ENCODE peak calls at places on chromosomes 2 and 18, in nine cellular contexts. D, L, U, F, W, C, X, R and A are unnamed samples.

GRCh38 chr18:47606526-47606925 is 323.9 kb downstream of the SMAD2 start:
- DNase-seq in D (no peak), L (no peak), U (no peak), F (no peak), W (no peak), C (no peak), X (no peak), R (no peak), A (no peak)

GRCh38 chr2:72793798-72794447 is 31.9 kb downstream of the EXOC6B start:
- DNase-seq in D (no peak), L (no peak), U (no peak), F (no peak), W (no peak), C (peak; percentile 42), X (peak; percentile 47), R (no peak), A (peak; percentile 48)

GRCh38 chr18:76993573-76993972 is 139.0 kb downstream of the MBP start:
- DNase-seq in D (no peak), L (no peak), U (no peak), F (no peak), W (no peak), C (no peak), X (no peak), R (no peak), A (no peak)

GRCh38 chr18:22223263-22223960 is 54.0 kb downstream of the GATA6 start:
- DNase-seq in D (no peak), L (no peak), U (peak; percentile 69), F (no peak), W (no peak), C (no peak), X (peak; percentile 34), R (no peak), A (peak; percentile 90)

GRCh38 chr2:191066281-191067233 is 52.6 kb upstream of the STAT1 start:
- DNase-seq in D (no peak), L (no peak), U (no peak), F (no peak), W (no peak), C (no peak), X (no peak), R (no peak), A (no peak)

GRCh38 chr18:61883547-61883946 is 9.3 kb downstream of the RNF152 start:
- DNase-seq in D (no peak), L (no peak), U (no peak), F (no peak), W (no peak), C (no peak), X (no peak), R (no peak), A (no peak)

GRCh38 chr2:44169155-44169898 is 652 bp downstream of the PPM1B start:
- DNase-seq in D (peak; percentile 6), L (peak; percentile 10), U (no peak), F (peak; percentile 80), W (peak; percentile 44), C (no peak), X (peak; percentile 15), R (peak; percentile 21), A (peak; percentile 48)

GRCh38 chr2:25512707-25513106 is 160.7 kb downstream of the DTNB start:
- DNase-seq in D (no peak), L (no peak), U (no peak), F (no peak), W (no peak), C (no peak), X (no peak), R (no peak), A (no peak)

GRCh38 chr2:207115715-207116364 is 49.9 kb downstream of the KLF7 start:
- DNase-seq in D (no peak), L (no peak), U (no peak), F (no peak), W (no peak), C (no peak), X (no peak), R (no peak), A (peak; percentile 63)

GRCh38 chr2:105797298-105797819 is 52.6 kb downstream of the NCK2 start:
- DNase-seq in D (no peak), L (no peak), U (no peak), F (peak; percentile 72), W (no peak), C (no peak), X (no peak), R (no peak), A (peak; percentile 58)

GRCh38 chr2:140873915-140874531 is 1256.8 kb downstream of the LRP1B start:
- DNase-seq in D (no peak), L (no peak), U (no peak), F (no peak), W (no peak), C (no peak), X (no peak), R (no peak), A (no peak)

GRCh38 chr2:205650450-205650849 is 31.9 kb upstream of the NRP2 start:
- DNase-seq in D (no peak), L (no peak), U (no peak), F (no peak), W (no peak), C (peak; percentile 93), X (peak; percentile 96), R (no peak), A (peak; percentile 93)

GRCh38 chr2:30225131-30225762 is 6.1 kb upstream of the LBH start:
- DNase-seq in D (no peak), L (no peak), U (no peak), F (peak; percentile 74), W (peak; percentile 48), C (no peak), X (no peak), R (no peak), A (peak; percentile 76)

GRCh38 chr2:31232586-31232985 is 1.4 kb upstream of the EHD3 start:
- DNase-seq in D (no peak), L (no peak), U (no peak), F (no peak), W (no peak), C (no peak), X (no peak), R (no peak), A (no peak)

GRCh38 chr2:239459581-239459980 is 58.8 kb upstream of the HDAC4 start:
- DNase-seq in D (no peak), L (no peak), U (no peak), F (no peak), W (no peak), C (no peak), X (no peak), R (no peak), A (no peak)

GRCh38 chr18:4908239-4908638 is 288.8 kb downstream of the AKAIN1 start:
- DNase-seq in D (no peak), L (no peak), U (no peak), F (no peak), W (no peak), C (no peak), X (no peak), R (no peak), A (no peak)

GRCh38 chr2:69774984-69775982 is 33.3 kb downstream of the ANXA4 start:
- DNase-seq in D (no peak), L (no peak), U (no peak), F (no peak), W (peak; percentile 31), C (no peak), X (no peak), R (no peak), A (no peak)

GRCh38 chr2:191854385-191855372 is 7.8 kb upstream of the CAVIN2 start:
- DNase-seq in D (no peak), L (no peak), U (no peak), F (no peak), W (no peak), C (no peak), X (no peak), R (no peak), A (peak; percentile 77)

GRCh38 chr18:74994502-74995403 is 214.2 kb downstream of the PTGR3 start:
- DNase-seq in D (no peak), L (no peak), U (no peak), F (peak; percentile 60), W (no peak), C (no peak), X (no peak), R (no peak), A (no peak)

GRCh38 chr2:42566837-42567251 is 1.6 kb upstream of the MTA3 start:
- DNase-seq in D (no peak), L (no peak), U (no peak), F (peak; percentile 69), W (no peak), C (no peak), X (no peak), R (no peak), A (no peak)

GRCh38 chr18:27869735-27870134 is 307.2 kb downstream of the CDH2 start:
- DNase-seq in D (no peak), L (no peak), U (no peak), F (no peak), W (no peak), C (no peak), X (no peak), R (no peak), A (no peak)

GRCh38 chr2:219689676-219690628 is 62.5 kb downstream of the SLC4A3 start:
- DNase-seq in D (peak; percentile 18), L (no peak), U (no peak), F (peak; percentile 70), W (peak; percentile 13), C (no peak), X (peak; percentile 62), R (peak; percentile 4), A (peak; percentile 83)

GRCh38 chr2:149767516-149767974 is 180.0 kb upstream of the MMADHC start:
- DNase-seq in D (no peak), L (no peak), U (no peak), F (no peak), W (no peak), C (peak; percentile 53), X (peak; percentile 34), R (no peak), A (peak; percentile 72)

GRCh38 chr2:30252723-30253688 is 21.7 kb downstream of the LBH start:
- DNase-seq in D (no peak), L (peak; percentile 60), U (no peak), F (no peak), W (peak; percentile 48), C (no peak), X (peak; percentile 50), R (no peak), A (peak; percentile 91)

GRCh38 chr2:42614838-42615237 is 46.4 kb downstream of the MTA3 start:
- DNase-seq in D (no peak), L (no peak), U (no peak), F (no peak), W (no peak), C (no peak), X (no peak), R (no peak), A (no peak)

GRCh38 chr2:53715568-53715967 is 52.0 kb upstream of the CHAC2 start:
- DNase-seq in D (no peak), L (no peak), U (peak; percentile 12), F (peak; percentile 30), W (no peak), C (no peak), X (no peak), R (no peak), A (peak; percentile 37)

GRCh38 chr2:70523996-70524965 is 29.3 kb downstream of the TGFA start:
- DNase-seq in D (no peak), L (no peak), U (peak; percentile 86), F (no peak), W (no peak), C (peak; percentile 78), X (no peak), R (no peak), A (peak; percentile 60)

GRCh38 chr2:26964446-26964845 is 6.0 kb upstream of the MAPRE3 start:
- DNase-seq in D (no peak), L (no peak), U (no peak), F (no peak), W (no peak), C (no peak), X (no peak), R (no peak), A (no peak)

GRCh38 chr18:61738488-61738887 is 154.3 kb downstream of the RNF152 start:
- DNase-seq in D (no peak), L (no peak), U (no peak), F (no peak), W (no peak), C (peak; percentile 30), X (peak; percentile 53), R (no peak), A (peak; percentile 64)

GRCh38 chr2:226644342-226644957 is 155.2 kb downstream of the IRS1 start:
- DNase-seq in D (no peak), L (no peak), U (no peak), F (no peak), W (no peak), C (no peak), X (peak; percentile 74), R (no peak), A (peak; percentile 83)

GRCh38 chr18:8162797-8163196 is 446.4 kb upstream of the RAB12 start:
- DNase-seq in D (no peak), L (no peak), U (no peak), F (no peak), W (no peak), C (no peak), X (no peak), R (no peak), A (no peak)